ENCODE peak calls at places on chromosomes 6 and 20, in five cellular contexts. R is ovary, J is tibial nerve, F is NCI-H460, Z is GM23248. K is an unnamed sample.

GRCh38 chr6:83057705-83058321 is 7.8 kb downstream of the UBE3D start:
- DNase-seq in R (peak; percentile 28), J (peak; percentile 18), F (peak; percentile 47), Z (peak; percentile 75), K (no peak)

GRCh38 chr6:3001773-3002293 is 2.1 kb downstream of the NQO2 start:
- DNase-seq in R (no peak), J (peak; percentile 25), F (peak; percentile 88), Z (peak; percentile 93), K (no peak)

GRCh38 chr6:2665169-2666070 is 85.3 kb downstream of the MYLK4 start:
- DNase-seq in R (no peak), J (no peak), F (no peak), Z (no peak), K (peak; percentile 76)

GRCh38 chr6:163369122-163369521 is 45.4 kb upstream of the QKI start:
- DNase-seq in R (no peak), J (no peak), F (no peak), Z (no peak), K (no peak)

GRCh38 chr6:163950159-163950558 is 535.6 kb downstream of the QKI start:
- DNase-seq in R (no peak), J (no peak), F (no peak), Z (no peak), K (no peak)

GRCh38 chr6:15267221-15267620 is 21.4 kb downstream of the JARID2 start:
- DNase-seq in R (no peak), J (no peak), F (no peak), Z (no peak), K (no peak)

GRCh38 chr20:43914286-43914685 is 366 bp upstream of the TOX2 start:
- DNase-seq in R (no peak), J (no peak), F (no peak), Z (peak; percentile 27), K (no peak)

GRCh38 chr6:82337688-82338257 is 25.8 kb upstream of the TPBG start:
- DNase-seq in R (no peak), J (no peak), F (no peak), Z (no peak), K (no peak)

GRCh38 chr20:48051810-48052491 is 266.7 kb upstream of the SULF2 start:
- DNase-seq in R (no peak), J (no peak), F (no peak), Z (peak; percentile 67), K (no peak)

GRCh38 chr20:1184638-1185315 is at the start of gene TMEM74B:
- DNase-seq in R (no peak), J (no peak), F (no peak), Z (peak; percentile 25), K (no peak)

GRCh38 chr6:63862486-63863198 is 227.0 kb downstream of the PHF3 start:
- DNase-seq in R (no peak), J (no peak), F (no peak), Z (peak; percentile 26), K (no peak)

GRCh38 chr20:64137598-64138031 is 26.6 kb upstream of the MYT1 start:
- DNase-seq in R (no peak), J (no peak), F (no peak), Z (no peak), K (no peak)

GRCh38 chr20:25606094-25606640 is 17.6 kb downstream of the NANP start:
- DNase-seq in R (no peak), J (no peak), F (no peak), Z (no peak), K (no peak)

GRCh38 chr6:35154262-35154661 is 13.1 kb upstream of the TCP11 start:
- DNase-seq in R (no peak), J (no peak), F (no peak), Z (no peak), K (no peak)

GRCh38 chr6:117275205-117275604 is 9.8 kb downstream of the VGLL2 start:
- DNase-seq in R (no peak), J (no peak), F (no peak), Z (no peak), K (no peak)

GRCh38 chr6:20534906-20535305 is 649 bp downstream of the CDKAL1 start:
- DNase-seq in R (no peak), J (no peak), F (no peak), Z (peak; percentile 36), K (no peak)

GRCh38 chr20:11047559-11047958 is 373.8 kb upstream of the JAG1 start:
- DNase-seq in R (no peak), J (no peak), F (no peak), Z (no peak), K (no peak)

GRCh38 chr20:33993800-33994623 is at the start of gene RALY:
- DNase-seq in R (peak; percentile 78), J (peak; percentile 67), F (peak; percentile 66), Z (peak; percentile 88), K (no peak)

GRCh38 chr6:79868098-79868722 is 79.1 kb downstream of the ELOVL4 start:
- DNase-seq in R (peak; percentile 23), J (peak; percentile 65), F (peak; percentile 69), Z (peak; percentile 78), K (peak; percentile 81)

GRCh38 chr6:18473765-18474164 is 86.6 kb downstream of the RNF144B start:
- DNase-seq in R (no peak), J (no peak), F (no peak), Z (no peak), K (no peak)

GRCh38 chr6:166253277-166254229 is 54.6 kb downstream of the PRR18 start:
- DNase-seq in R (no peak), J (no peak), F (no peak), Z (peak; percentile 17), K (no peak)

GRCh38 chr6:91126876-91127275 is 540.0 kb upstream of the MAP3K7 start:
- DNase-seq in R (no peak), J (no peak), F (no peak), Z (no peak), K (no peak)

K was measured in SK-N-MC.